ENCODE peak calls at places on chromosomes 5 and 9, in four cellular contexts. G is A549, T is IMR-90, B is spleen. I is an unnamed sample.

GRCh38 chr9:131382850-131383729 is 10.8 kb upstream of the PRRC2B start:
- DNase-seq in G (peak; percentile 72), T (peak; percentile 92), B (no peak), I (no peak)

GRCh38 chr5:54778783-54779182 is 206.6 kb downstream of the ESM1 start:
- DNase-seq in G (no peak), T (no peak), B (no peak), I (no peak)

GRCh38 chr9:91992636-91993035 is 42.6 kb upstream of the ROR2 start:
- DNase-seq in G (peak; percentile 12), T (peak; percentile 48), B (no peak), I (no peak)

GRCh38 chr9:88680505-88681160 is 145.7 kb downstream of the NXNL2 start:
- DNase-seq in G (no peak), T (peak; percentile 37), B (no peak), I (no peak)

GRCh38 chr9:84122572-84122971 is 142.0 kb downstream of the RMI1 start:
- DNase-seq in G (no peak), T (no peak), B (no peak), I (no peak)

GRCh38 chr5:166883016-166883415 is 1408.4 kb upstream of the WWC1 start:
- DNase-seq in G (peak; percentile 40), T (no peak), B (no peak), I (no peak)

GRCh38 chr5:136330353-136330913 is 34.9 kb downstream of the TRPC7 start:
- DNase-seq in G (no peak), T (no peak), B (no peak), I (no peak)

GRCh38 chr9:76859860-76860259 is 46.1 kb downstream of the PRUNE2 start:
- DNase-seq in G (no peak), T (no peak), B (no peak), I (no peak)

GRCh38 chr9:37963936-37964739 is 60.2 kb upstream of the SLC25A51 start:
- DNase-seq in G (peak; percentile 83), T (peak; percentile 99), B (no peak), I (peak; percentile 89)

DNA sequence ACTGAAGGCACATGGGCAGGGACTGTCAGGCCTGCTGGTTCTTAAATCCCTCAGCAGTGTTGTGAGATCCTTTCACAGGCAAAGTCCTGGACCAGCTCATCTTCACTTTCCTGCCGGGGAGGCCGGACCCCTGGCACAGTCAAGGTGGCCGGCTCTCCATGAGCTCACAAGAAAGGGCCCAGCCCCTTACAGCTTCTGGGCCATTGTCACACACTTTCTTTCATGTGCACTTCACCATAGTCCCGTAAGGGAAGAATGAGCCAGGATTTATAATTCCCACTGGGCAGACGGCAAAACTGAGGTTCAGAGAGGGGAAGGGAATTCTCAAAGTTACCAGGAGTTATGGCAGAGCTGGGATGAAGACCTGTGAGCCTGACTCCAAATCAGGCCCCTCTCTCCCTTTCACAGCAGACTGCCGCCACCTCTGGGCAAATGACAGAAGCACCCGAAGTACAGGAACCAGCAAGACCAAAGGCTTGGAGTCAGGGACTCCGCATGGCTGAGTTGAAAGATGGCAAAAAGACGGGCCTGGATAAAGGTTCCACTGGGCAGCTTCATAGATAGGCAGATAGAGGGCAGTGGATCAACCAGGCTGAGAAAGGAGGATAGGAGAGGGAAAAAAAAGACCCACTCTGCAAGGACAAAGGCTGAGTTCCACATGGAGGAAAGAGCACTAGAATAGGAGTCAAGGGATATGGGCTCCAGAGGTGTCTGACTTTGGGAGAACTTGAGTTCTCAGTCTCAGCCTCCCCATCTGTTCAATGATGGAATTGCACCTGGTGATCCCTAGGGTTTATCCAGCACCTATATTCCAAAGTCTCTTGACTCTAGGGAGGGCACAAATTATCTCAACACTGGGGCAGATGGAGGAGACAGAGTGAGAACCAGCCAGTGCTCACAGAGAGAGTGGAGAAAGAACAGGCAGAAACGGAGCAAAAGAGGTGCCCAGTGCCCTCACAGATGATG is 128.7 kb downstream of the PAX5 start:
- DNase-seq in G (no peak), T (no peak), B (no peak), I (no peak)
- TF ChIP-seq CTCF in G (no peak), T (no peak), B (no peak), I (peak; percentile 21)

GRCh38 chr5:14505310-14506140 is 76.1 kb upstream of the OTULINL start:
- DNase-seq in G (no peak), T (no peak), B (no peak), I (peak; percentile 63)
- TF ChIP-seq CTCF in G (no peak), T (no peak), B (no peak), I (peak; percentile 48)

DNA sequence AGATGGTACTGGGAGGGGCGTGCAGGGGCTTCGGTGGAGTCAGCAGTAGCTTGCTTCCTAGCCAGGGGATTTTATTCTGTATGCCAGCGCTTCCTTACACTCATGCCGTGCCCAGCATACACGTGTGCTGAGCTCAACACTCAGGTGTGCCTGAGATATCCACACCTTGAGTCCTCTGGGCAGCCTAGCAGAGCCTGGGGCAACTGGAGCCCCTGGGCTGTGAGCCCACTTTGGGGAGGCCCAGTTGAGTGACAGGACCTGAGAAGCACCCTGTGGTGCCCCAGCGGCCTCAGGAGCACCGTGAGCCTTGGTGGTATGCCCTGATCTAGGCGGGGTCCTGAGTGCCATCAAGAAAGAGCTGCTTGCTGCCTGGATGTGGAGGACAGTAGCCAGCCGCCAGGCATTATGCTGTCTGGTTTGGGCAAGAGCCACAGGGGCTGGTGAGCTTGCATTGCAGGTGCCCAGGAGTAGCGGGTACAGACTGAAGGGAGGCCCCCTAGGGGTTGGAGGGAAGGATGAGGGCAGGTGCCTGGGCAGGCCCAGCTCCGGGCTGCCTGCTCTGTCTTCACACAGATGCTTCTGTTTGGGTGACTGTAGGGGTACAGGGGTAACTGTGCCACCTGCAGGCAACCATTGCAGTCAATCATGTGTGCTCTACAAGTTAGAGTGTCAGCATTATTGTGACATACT is 42.9 kb downstream of the BNIP1 start:
- DNase-seq in G (peak; percentile 32), T (no peak), B (no peak), I (no peak)
- TF ChIP-seq CTCF in G (no peak), T (no peak), B (no peak), I (peak; percentile 13)

DNA sequence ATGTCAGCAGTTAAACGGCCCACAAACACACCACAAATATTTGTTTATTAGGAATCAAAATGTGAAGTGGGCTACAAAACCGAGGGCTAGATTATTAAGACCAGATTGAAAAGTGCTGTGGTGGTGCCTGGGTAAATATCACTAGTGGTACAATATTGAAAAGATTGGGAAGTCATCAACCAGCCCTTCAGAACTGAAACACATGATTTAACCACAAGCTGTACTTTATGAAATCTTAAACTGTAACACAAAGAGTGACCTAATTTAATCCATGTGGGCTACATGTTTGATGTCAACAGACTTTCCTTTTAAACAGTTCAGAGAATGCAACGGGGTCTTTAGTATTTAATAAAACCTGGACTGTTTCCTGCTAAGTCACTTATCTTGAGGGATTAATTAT is 182.3 kb downstream of the SPATA31D1 start:
- DNase-seq in G (no peak), T (no peak), B (no peak), I (no peak)
- TF ChIP-seq CTCF in G (no peak), T (no peak), B (no peak), I (no peak)

GRCh38 chr5:77844408-77845272 is 68.5 kb upstream of the TBCA start:
- DNase-seq in G (no peak), T (no peak), B (no peak), I (no peak)
- TF ChIP-seq CTCF in G (no peak), T (no peak), B (no peak), I (no peak)

DNA sequence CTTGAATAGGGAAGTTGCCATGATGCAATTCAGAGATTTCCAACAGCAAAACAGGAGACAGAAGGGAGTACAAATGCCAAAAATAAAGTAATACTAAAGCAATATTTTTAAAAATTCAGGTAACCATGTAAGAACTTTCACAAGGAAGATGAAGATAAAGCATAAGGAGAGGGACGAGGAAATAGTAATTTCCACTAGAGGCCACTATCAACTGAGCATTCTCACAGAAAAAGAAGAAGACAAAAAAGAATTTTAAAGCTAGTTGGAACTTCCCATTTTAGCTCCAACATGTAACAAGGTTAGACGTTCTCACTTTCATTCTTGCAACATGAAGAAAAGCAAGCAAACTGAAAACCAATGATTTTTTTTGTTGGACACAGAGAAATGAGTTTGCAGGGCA is 779.9 kb upstream of the CDH6 start:
- DNase-seq in G (no peak), T (no peak), B (no peak), I (no peak)
- TF ChIP-seq CTCF in G (no peak), T (peak; percentile 27), B (no peak), I (peak; percentile 81)

GRCh38 chr5:125874057-125874456 is 549.2 kb upstream of the GRAMD2B start:
- DNase-seq in G (no peak), T (no peak), B (no peak), I (no peak)

GRCh38 chr5:125870271-125870670 is 552.9 kb upstream of the GRAMD2B start:
- DNase-seq in G (no peak), T (peak; percentile 1), B (no peak), I (no peak)

GRCh38 chr5:125874717-125875116 is 548.5 kb upstream of the GRAMD2B start:
- DNase-seq in G (no peak), T (no peak), B (no peak), I (no peak)
- TF ChIP-seq CTCF in G (no peak), T (no peak), B (no peak), I (no peak)

DNA sequence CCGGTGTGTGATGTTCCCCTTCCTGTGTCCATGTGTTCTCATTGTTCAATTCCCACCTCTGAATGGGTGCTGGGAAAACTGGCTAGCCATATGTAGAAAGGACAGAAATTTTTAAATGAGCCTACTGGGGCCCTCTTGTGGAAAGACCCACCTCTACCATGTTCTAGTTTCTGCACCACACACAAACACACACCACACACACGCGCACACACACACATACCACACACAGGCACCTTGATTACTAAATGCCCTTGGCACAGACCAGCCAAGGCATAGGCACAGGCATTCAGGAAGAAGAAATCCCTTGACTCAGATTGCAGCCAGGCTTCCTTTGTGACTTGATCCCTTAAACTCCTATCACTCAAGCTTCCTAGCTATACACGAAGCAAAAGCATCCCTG is 60.5 kb downstream of the SIL1 start:
- DNase-seq in G (peak; percentile 56), T (peak; percentile 26), B (no peak), I (no peak)
- TF ChIP-seq CTCF in G (peak; percentile 20), T (peak; percentile 37), B (no peak), I (peak; percentile 56)

DNA sequence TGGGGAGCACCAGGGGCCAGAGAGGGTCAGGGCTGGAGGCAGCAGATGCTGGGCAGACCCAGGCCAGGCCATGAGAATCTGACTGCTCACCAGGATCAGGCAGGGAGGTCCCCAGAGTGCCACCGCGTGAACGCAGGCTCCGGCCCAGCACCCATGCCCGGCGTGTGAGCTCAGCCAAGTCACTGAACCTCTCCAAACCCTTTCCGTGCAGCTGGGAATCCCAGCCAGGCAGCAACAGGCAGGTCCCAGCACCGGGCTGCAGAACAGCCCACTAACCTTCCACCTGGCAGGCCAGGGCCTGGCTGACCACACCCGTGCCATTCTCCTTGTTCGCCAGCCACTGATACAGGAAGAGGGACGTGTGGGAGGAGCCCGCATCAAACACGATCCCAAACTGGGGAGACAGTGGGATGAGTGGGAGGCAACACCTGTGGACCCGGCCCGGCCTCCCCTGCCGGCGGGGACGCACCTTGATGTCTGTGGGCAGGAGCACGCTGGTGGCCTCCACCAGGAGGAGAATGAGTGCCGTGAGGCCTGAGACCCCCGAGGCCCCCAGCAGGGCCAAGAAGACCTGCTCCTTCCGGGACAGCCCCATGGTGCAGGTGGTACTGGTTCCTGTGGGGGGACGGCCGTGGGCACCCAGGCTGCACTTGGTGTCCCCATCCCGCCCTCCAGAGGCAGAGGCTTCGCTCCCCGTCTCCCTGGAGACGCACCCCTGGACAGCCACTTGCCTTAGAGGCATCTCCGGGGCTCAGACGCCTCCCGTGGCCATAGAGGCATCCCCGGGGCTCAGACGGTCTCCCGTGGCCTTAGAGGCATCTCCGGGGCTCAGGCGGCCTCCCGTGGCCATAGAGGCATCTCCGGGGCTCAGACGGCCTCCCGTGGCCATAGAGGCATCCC is 3.2 kb downstream of the ENTPD8 start:
- DNase-seq in G (no peak), T (no peak), B (peak; percentile 67), I (peak; percentile 85)
- TF ChIP-seq CTCF in G (no peak), T (no peak), B (no peak), I (no peak)